ENCODE peak calls at places on chromosomes 3 and 15, in nine cellular contexts. N, A, U, F, P, T, Z, M and Q are unnamed samples.
A peak's percentile ranks its signal among the peaks of the same experiment; 100 is the strongest.

GRCh38 chr3:156014456-156014855 is 105.9 kb upstream of the KCNAB1 start:
- DNase-seq in N (no peak), A (no peak), U (no peak), F (no peak), P (no peak), T (no peak), Z (no peak), M (no peak), Q (no peak)

GRCh38 chr3:127781411-127782001 is 40.8 kb downstream of the MGLL start:
- DNase-seq in N (no peak), A (no peak), U (peak; percentile 48), F (peak; percentile 69), P (no peak), T (no peak), Z (no peak), M (no peak), Q (peak; percentile 70)

GRCh38 chr3:51539291-51539891 is 872 bp downstream of the RAD54L2 start:
- DNase-seq in N (peak; percentile 43), A (peak; percentile 59), U (peak; percentile 51), F (peak; percentile 74), P (peak; percentile 74), T (peak; percentile 14), Z (peak; percentile 25), M (peak; percentile 45), Q (no peak)

GRCh38 chr15:99495430-99496301 is 70.1 kb upstream of the MEF2A start:
- DNase-seq in N (peak; percentile 56), A (no peak), U (no peak), F (no peak), P (no peak), T (no peak), Z (no peak), M (no peak), Q (no peak)

GRCh38 chr3:113436794-113437193 is 4.5 kb downstream of the CFAP44 start:
- DNase-seq in N (no peak), A (no peak), U (no peak), F (peak; percentile 71), P (peak; percentile 13), T (no peak), Z (no peak), M (peak; percentile 72), Q (no peak)

GRCh38 chr15:69643476-69643875 is 190.9 kb downstream of the RPLP1 start:
- DNase-seq in N (no peak), A (no peak), U (no peak), F (no peak), P (no peak), T (no peak), Z (no peak), M (no peak), Q (no peak)

GRCh38 chr3:24160424-24160823 is 215.3 kb downstream of the NR1D2 start:
- DNase-seq in N (no peak), A (no peak), U (no peak), F (peak; percentile 38), P (no peak), T (no peak), Z (no peak), M (no peak), Q (no peak)

GRCh38 chr15:63050737-63051700 is 8.5 kb downstream of the TPM1 start:
- DNase-seq in N (no peak), A (no peak), U (no peak), F (peak; percentile 49), P (no peak), T (no peak), Z (peak; percentile 80), M (no peak), Q (peak; percentile 91)

GRCh38 chr3:140469491-140469890 is 208.4 kb upstream of the TRIM42 start:
- DNase-seq in N (no peak), A (no peak), U (no peak), F (no peak), P (no peak), T (no peak), Z (no peak), M (peak; percentile 22), Q (no peak)

GRCh38 chr3:192253138-192253537 is 474.2 kb downstream of the FGF12 start:
- DNase-seq in N (no peak), A (no peak), U (no peak), F (no peak), P (no peak), T (no peak), Z (no peak), M (no peak), Q (no peak)

GRCh38 chr3:110589381-110589780 is 482.2 kb upstream of the NECTIN3 start:
- DNase-seq in N (no peak), A (no peak), U (no peak), F (no peak), P (no peak), T (no peak), Z (no peak), M (no peak), Q (no peak)

GRCh38 chr15:25181290-25182097 is 226.7 kb downstream of the SNRPN start:
- DNase-seq in N (peak; percentile 3), A (peak; percentile 14), U (no peak), F (no peak), P (no peak), T (peak; percentile 9), Z (no peak), M (no peak), Q (no peak)

GRCh38 chr3:159749406-159749805 is 239.2 kb upstream of the IL12A start:
- DNase-seq in N (no peak), A (no peak), U (no peak), F (no peak), P (no peak), T (no peak), Z (no peak), M (no peak), Q (no peak)

GRCh38 chr15:99213187-99213811 is 36.1 kb downstream of the TTC23 start:
- DNase-seq in N (peak; percentile 43), A (peak; percentile 77), U (peak; percentile 66), F (peak; percentile 73), P (peak; percentile 81), T (peak; percentile 88), Z (peak; percentile 93), M (peak; percentile 48), Q (peak; percentile 61)

GRCh38 chr15:62026707-62027565 is 33.3 kb downstream of the VPS13C start:
- DNase-seq in N (no peak), A (no peak), U (no peak), F (no peak), P (no peak), T (no peak), Z (no peak), M (no peak), Q (no peak)

GRCh38 chr15:33808720-33809119 is 159.6 kb upstream of the CHRM5 start:
- DNase-seq in N (no peak), A (no peak), U (no peak), F (no peak), P (no peak), T (no peak), Z (no peak), M (no peak), Q (peak; percentile 51)

GRCh38 chr15:62818691-62819090 is 223.9 kb upstream of the TPM1 start:
- DNase-seq in N (no peak), A (no peak), U (no peak), F (peak; percentile 12), P (no peak), T (no peak), Z (no peak), M (no peak), Q (no peak)

GRCh38 chr3:44648564-44649229 is at the start of gene ZNF35:
- DNase-seq in N (peak; percentile 64), A (peak; percentile 65), U (peak; percentile 90), F (peak; percentile 94), P (peak; percentile 67), T (peak; percentile 83), Z (peak; percentile 81), M (peak; percentile 78), Q (peak; percentile 68)